ENCODE peak calls at places on chromosomes 16 and 17, in eight cellular contexts. N, A, O, X, L, Q, Z and H are unnamed samples.

GRCh38 chr16:47461598-47462266 is 601 bp downstream of the PHKB start:
- DNase-seq in Q (no peak), Z (peak; percentile 4), O (peak; percentile 35), X (peak; percentile 22), A (peak; percentile 42), N (peak; percentile 56), L (no peak), H (peak; percentile 48)

GRCh38 chr17:69187294-69187693 is 41.3 kb downstream of the ABCA10 start:
- DNase-seq in L (no peak), O (no peak), N (no peak), Z (no peak), X (no peak), Q (no peak), A (no peak), H (no peak)

GRCh38 chr17:46159686-46160085 is 33.5 kb downstream of the KANSL1 start:
- DNase-seq in L (no peak), A (no peak), Z (no peak), X (no peak), N (peak; percentile 65), Q (no peak), O (peak; percentile 82), H (no peak)

GRCh38 chr17:68613739-68614298 is 12.7 kb upstream of the FAM20A start:
- DNase-seq in X (no peak), A (peak; percentile 46), Z (no peak), Q (no peak), O (peak; percentile 48), L (no peak), N (peak; percentile 68), H (peak; percentile 61)

GRCh38 chr16:81324808-81325207 is 10.0 kb downstream of the GAN start:
- DNase-seq in A (no peak), O (no peak), L (no peak), Z (no peak), N (no peak), Q (no peak), X (no peak), H (no peak)

GRCh38 chr17:57539528-57540301 is 205.4 kb downstream of the CCDC182 start:
- DNase-seq in N (no peak), O (no peak), Q (no peak), Z (no peak), X (no peak), L (no peak), A (no peak), H (no peak)

GRCh38 chr17:71402661-71403141 is 718.1 kb upstream of the SOX9 start:
- DNase-seq in Q (no peak), O (no peak), X (no peak), Z (no peak), A (no peak), N (no peak), L (no peak), H (no peak)

GRCh38 chr17:59431606-59432005 is 100.2 kb downstream of the YPEL2 start:
- DNase-seq in Q (no peak), O (no peak), A (no peak), N (peak; percentile 53), Z (no peak), L (no peak), X (no peak), H (no peak)

GRCh38 chr17:42153919-42154491 is 784 bp downstream of the RAB5C start:
- DNase-seq in Z (no peak), A (peak; percentile 13), L (no peak), X (no peak), O (no peak), N (peak; percentile 31), Q (no peak), H (no peak)

GRCh38 chr17:18041776-18042175 is 2.6 kb downstream of the GID4 start:
- DNase-seq in A (no peak), O (peak; percentile 73), Q (no peak), N (peak; percentile 60), X (no peak), L (no peak), Z (no peak), H (no peak)

GRCh38 chr16:29254676-29255495 is 151.6 kb downstream of the NPIPB11 start:
- DNase-seq in N (no peak), Z (no peak), O (no peak), Q (no peak), L (no peak), X (no peak), A (no peak), H (no peak)

GRCh38 chr17:27439342-27439741 is 16.9 kb upstream of the KSR1 start:
- DNase-seq in O (no peak), Q (no peak), X (no peak), Z (no peak), L (no peak), N (no peak), A (no peak), H (no peak)

GRCh38 chr16:11354733-11355574 is 9.7 kb downstream of the RMI2 start:
- DNase-seq in A (peak; percentile 92), X (no peak), Q (no peak), Z (peak; percentile 75), O (peak; percentile 54), N (peak; percentile 75), L (no peak), H (peak; percentile 78)

GRCh38 chr17:68512967-68513474 is 791 bp downstream of the PRKAR1A start:
- DNase-seq in N (peak; percentile 66), O (peak; percentile 38), X (no peak), Z (no peak), L (no peak), Q (no peak), A (peak; percentile 21), H (no peak)

GRCh38 chr16:50482271-50482670 is 65.9 kb upstream of the NKD1 start:
- DNase-seq in N (no peak), A (no peak), L (no peak), O (no peak), Q (no peak), X (no peak), Z (no peak), H (no peak)

GRCh38 chr17:15348030-15348429 is 6.6 kb upstream of the TEKT3 start:
- DNase-seq in N (peak; percentile 65), Z (no peak), A (no peak), X (no peak), O (no peak), Q (no peak), L (no peak), H (no peak)

GRCh38 chr17:45101546-45101882 is 30.8 kb downstream of the PLCD3 start:
- DNase-seq in Z (no peak), L (no peak), O (no peak), X (no peak), N (no peak), A (no peak), Q (no peak), H (no peak)